ENCODE peak calls at places on chromosomes 16 and 17, in ten cellular contexts. H, P, T, Z, E, W, R, U, N and B are unnamed samples.
A peak's percentile ranks its signal among the peaks of the same experiment; 100 is the strongest.

GRCh38 chr17:66541461-66542182 is 239.2 kb downstream of the PRKCA start:
- DNase-seq in H (peak; percentile 90), P (no peak), T (no peak), Z (no peak), E (no peak), W (no peak), R (no peak), U (no peak), N (no peak), B (no peak)

GRCh38 chr17:50766222-50767023 is 895 bp downstream of the ANKRD40CL start:
- DNase-seq in H (no peak), P (no peak), T (peak; percentile 60), Z (no peak), E (no peak), W (no peak), R (no peak), U (no peak), N (no peak), B (no peak)

GRCh38 chr17:75693500-75694481 is 26.7 kb downstream of the SAP30BP start:
- DNase-seq in H (peak; percentile 81), P (no peak), T (peak; percentile 61), Z (peak; percentile 65), E (peak; percentile 99), W (peak; percentile 93), R (no peak), U (peak; percentile 44), N (no peak), B (no peak)

GRCh38 chr16:89823087-89823823 is 5.0 kb upstream of the SPIRE2 start:
- DNase-seq in H (no peak), P (no peak), T (no peak), Z (no peak), E (no peak), W (no peak), R (no peak), U (no peak), N (no peak), B (no peak)

GRCh38 chr16:22653876-22654275 is 143.2 kb downstream of the NPIPB5 start:
- DNase-seq in H (no peak), P (no peak), T (no peak), Z (no peak), E (no peak), W (no peak), R (no peak), U (no peak), N (no peak), B (no peak)

GRCh38 chr17:48244121-48244711 is 136.7 kb downstream of the SNX11 start:
- DNase-seq in H (peak; percentile 46), P (peak; percentile 18), T (no peak), Z (peak; percentile 38), E (no peak), W (no peak), R (no peak), U (no peak), N (no peak), B (peak; percentile 96)

GRCh38 chr16:82082543-82083244 is 47.6 kb downstream of the HSD17B2 start:
- DNase-seq in H (no peak), P (no peak), T (no peak), Z (no peak), E (no peak), W (no peak), R (no peak), U (no peak), N (no peak), B (no peak)

GRCh38 chr17:50943575-50943933 is 77.4 kb upstream of the TOB1 start:
- DNase-seq in H (no peak), P (peak; percentile 58), T (peak; percentile 41), Z (no peak), E (no peak), W (peak; percentile 23), R (no peak), U (no peak), N (no peak), B (no peak)

GRCh38 chr17:66791337-66791736 is 43.6 kb upstream of the CACNG5 start:
- DNase-seq in H (no peak), P (peak; percentile 13), T (no peak), Z (no peak), E (no peak), W (peak; percentile 24), R (no peak), U (no peak), N (no peak), B (no peak)

GRCh38 chr16:1068451-1068850 is 4.1 kb upstream of the SSTR5 start:
- DNase-seq in H (no peak), P (no peak), T (no peak), Z (no peak), E (no peak), W (no peak), R (no peak), U (no peak), N (no peak), B (no peak)

GRCh38 chr16:878071-878784 is 77.7 kb upstream of the GNG13 start:
- DNase-seq in H (no peak), P (peak; percentile 90), T (no peak), Z (peak; percentile 63), E (no peak), W (no peak), R (peak; percentile 12), U (no peak), N (no peak), B (no peak)

GRCh38 chr16:76943936-76944335 is 247.1 kb upstream of the MON1B start:
- DNase-seq in H (peak; percentile 38), P (no peak), T (no peak), Z (no peak), E (no peak), W (no peak), R (no peak), U (peak; percentile 18), N (no peak), B (no peak)

GRCh38 chr17:37787055-37787720 is 42.3 kb upstream of the HNF1B start:
- DNase-seq in H (peak; percentile 33), P (no peak), T (peak; percentile 90), Z (peak; percentile 95), E (no peak), W (no peak), R (peak; percentile 77), U (no peak), N (no peak), B (no peak)

GRCh38 chr17:82939213-82940030 is 99.6 kb upstream of the ZNF750 start:
- DNase-seq in H (no peak), P (no peak), T (peak; percentile 3), Z (no peak), E (no peak), W (no peak), R (peak; percentile 17), U (no peak), N (no peak), B (no peak)

GRCh38 chr16:85231959-85232358 is 119.7 kb upstream of the CIBAR2 start:
- DNase-seq in H (peak; percentile 61), P (no peak), T (no peak), Z (no peak), E (no peak), W (peak; percentile 39), R (no peak), U (no peak), N (no peak), B (no peak)

GRCh38 chr17:61579382-61579781 is 11.6 kb downstream of the NACA2 start:
- DNase-seq in H (no peak), P (no peak), T (no peak), Z (no peak), E (no peak), W (no peak), R (no peak), U (no peak), N (no peak), B (no peak)

GRCh38 chr17:61168506-61168905 is 231.1 kb upstream of the TBX2 start:
- DNase-seq in H (no peak), P (no peak), T (no peak), Z (no peak), E (no peak), W (no peak), R (no peak), U (no peak), N (no peak), B (no peak)

GRCh38 chr16:11205754-11206459 is 50.1 kb downstream of the SOCS1 start:
- DNase-seq in H (peak; percentile 80), P (no peak), T (peak; percentile 39), Z (no peak), E (no peak), W (no peak), R (peak; percentile 81), U (no peak), N (no peak), B (no peak)

GRCh38 chr17:80899402-80900268 is 92.0 kb upstream of the CHMP6 start:
- DNase-seq in H (peak; percentile 19), P (peak; percentile 10), T (peak; percentile 48), Z (peak; percentile 70), E (no peak), W (peak; percentile 43), R (peak; percentile 75), U (no peak), N (peak; percentile 69), B (no peak)

GRCh38 chr16:10598157-10598556 is 17.8 kb upstream of the EMP2 start:
- DNase-seq in H (no peak), P (no peak), T (peak; percentile 91), Z (no peak), E (no peak), W (no peak), R (no peak), U (no peak), N (no peak), B (no peak)

GRCh38 chr16:56930516-56931252 is 1.3 kb upstream of the HERPUD1 start:
- DNase-seq in H (no peak), P (no peak), T (peak; percentile 44), Z (no peak), E (no peak), W (no peak), R (no peak), U (no peak), N (no peak), B (no peak)

GRCh38 chr17:11644265-11645212 is 46.3 kb downstream of the DNAH9 start:
- DNase-seq in H (peak; percentile 70), P (peak; percentile 79), T (peak; percentile 69), Z (peak; percentile 36), E (peak; percentile 61), W (peak; percentile 29), R (peak; percentile 43), U (peak; percentile 72), N (no peak), B (peak; percentile 18)

GRCh38 chr17:55990332-55991006 is 162.8 kb upstream of the ANKFN1 start:
- DNase-seq in H (no peak), P (no peak), T (peak; percentile 6), Z (no peak), E (no peak), W (no peak), R (no peak), U (no peak), N (no peak), B (no peak)

GRCh38 chr16:80407265-80407987 is 133.4 kb upstream of the DYNLRB2 start:
- DNase-seq in H (no peak), P (no peak), T (no peak), Z (no peak), E (no peak), W (no peak), R (no peak), U (no peak), N (no peak), B (no peak)

GRCh38 chr16:49457196-49457595 is 83.6 kb downstream of the C16orf78 start:
- DNase-seq in H (no peak), P (no peak), T (no peak), Z (no peak), E (no peak), W (no peak), R (no peak), U (no peak), N (no peak), B (no peak)

GRCh38 chr16:87190288-87191240 is 126.6 kb downstream of the C16orf95 start:
- DNase-seq in H (no peak), P (no peak), T (no peak), Z (no peak), E (no peak), W (no peak), R (no peak), U (no peak), N (no peak), B (no peak)

GRCh38 chr17:8935194-8935593 is 30.3 kb downstream of the PIK3R5 start:
- DNase-seq in H (peak; percentile 18), P (no peak), T (no peak), Z (no peak), E (no peak), W (no peak), R (no peak), U (no peak), N (no peak), B (no peak)

GRCh38 chr17:28895794-28896447 is 1.6 kb downstream of the FLOT2 start:
- DNase-seq in H (no peak), P (no peak), T (no peak), Z (no peak), E (no peak), W (no peak), R (no peak), U (no peak), N (no peak), B (no peak)